ENCODE peak calls at places on chromosomes 16 and 17, in six cellular contexts. Y is effector CD8-positive, alpha-beta T cell; V is H7; M is A549; G is NCI-H345; X is CD4-positive, alpha-beta T cell. U is an unnamed sample.

GRCh38 chr16:56912746-56913703 is 18.9 kb upstream of the HERPUD1 start:
- DNase-seq in Y (no peak), V (peak), M (no peak), G (no peak), X (no peak), U (no peak)

GRCh38 chr17:40069751-40070643 is 7.2 kb downstream of the THRA start:
- DNase-seq in Y (peak), V (peak), M (peak), G (peak), X (peak), U (no peak)

GRCh38 chr17:2706911-2707510 is 4.6 kb downstream of the CLUH start:
- DNase-seq in Y (no peak), V (peak), M (no peak), G (no peak), X (no peak), U (no peak)

GRCh38 chr17:31112001-31112661 is 17.4 kb downstream of the NF1 start:
- DNase-seq in Y (no peak), V (no peak), M (no peak), G (no peak), X (no peak), U (no peak)

GRCh38 chr17:8072727-8073461 is 14.6 kb downstream of the ALOX12B start:
- DNase-seq in Y (no peak), V (peak), M (no peak), G (no peak), X (peak), U (no peak)

GRCh38 chr16:57821149-57821971 is 19.1 kb upstream of the KIFC3 start:
- DNase-seq in Y (no peak), V (no peak), M (no peak), G (no peak), X (no peak), U (no peak)

GRCh38 chr17:63446981-63447687 is 1.0 kb upstream of the CYB561 start:
- DNase-seq in Y (peak), V (peak), M (no peak), G (peak), X (peak), U (no peak)

GRCh38 chr16:84616515-84616914 is 1.4 kb downstream of the COTL1 start:
- DNase-seq in Y (no peak), V (no peak), M (no peak), G (no peak), X (no peak), U (no peak)

GRCh38 chr17:4625181-4625601 is 16.3 kb downstream of the ALOX15 start:
- DNase-seq in Y (no peak), V (no peak), M (no peak), G (no peak), X (no peak), U (no peak)